ENCODE peak calls at places on chromosome 21, in ten cellular contexts. One of them, this sample, is unnamed.

GRCh38 chr21:35075546-35075945 is 26.4 kb upstream of the RUNX1 start:
- DNase-seq in naive thymus-derived CD8-positive, alpha-beta T cell: no peak
- DNase-seq in GM18507: no peak
- DNase-seq in PC-3: no peak
- DNase-seq in stimulated activated CD8-positive, alpha-beta memory T cell treated with anti-CD3 and anti-CD28 coated beads, Interleukin-4, amount 100 ng/mL, for 1 hour: no peak
- DNase-seq in A172: peak; percentile 93
- DNase-seq in cardiac fibroblast: peak; percentile 54
- DNase-seq in NCI-H460: no peak
- DNase-seq in SJSA1: no peak
- DNase-seq in CD4-positive, alpha-beta T cell: no peak
- DNase-seq in this sample: no peak

GRCh38 chr21:34187935-34188334 is 114.6 kb downstream of the MRPS6 start:
- DNase-seq in naive thymus-derived CD8-positive, alpha-beta T cell: no peak
- DNase-seq in GM18507: no peak
- DNase-seq in PC-3: no peak
- DNase-seq in stimulated activated CD8-positive, alpha-beta memory T cell treated with anti-CD3 and anti-CD28 coated beads, Interleukin-4, amount 100 ng/mL, for 1 hour: no peak
- DNase-seq in A172: no peak
- DNase-seq in cardiac fibroblast: peak; percentile 50
- DNase-seq in NCI-H460: no peak
- DNase-seq in SJSA1: no peak
- DNase-seq in CD4-positive, alpha-beta T cell: no peak
- DNase-seq in this sample: no peak

GRCh38 chr21:32858628-32859027 is 87.1 kb upstream of the PAXBP1 start:
- DNase-seq in naive thymus-derived CD8-positive, alpha-beta T cell: no peak
- DNase-seq in GM18507: no peak
- DNase-seq in PC-3: no peak
- DNase-seq in stimulated activated CD8-positive, alpha-beta memory T cell treated with anti-CD3 and anti-CD28 coated beads, Interleukin-4, amount 100 ng/mL, for 1 hour: no peak
- DNase-seq in A172: no peak
- DNase-seq in cardiac fibroblast: no peak
- DNase-seq in NCI-H460: no peak
- DNase-seq in SJSA1: no peak
- DNase-seq in CD4-positive, alpha-beta T cell: no peak
- DNase-seq in this sample: no peak

GRCh38 chr21:16587671-16588379 is 858.0 kb downstream of the USP25 start:
- DNase-seq in naive thymus-derived CD8-positive, alpha-beta T cell: no peak
- DNase-seq in GM18507: no peak
- DNase-seq in PC-3: peak; percentile 59
- DNase-seq in stimulated activated CD8-positive, alpha-beta memory T cell treated with anti-CD3 and anti-CD28 coated beads, Interleukin-4, amount 100 ng/mL, for 1 hour: no peak
- DNase-seq in A172: peak; percentile 19
- DNase-seq in cardiac fibroblast: peak; percentile 83
- DNase-seq in NCI-H460: no peak
- DNase-seq in SJSA1: no peak
- DNase-seq in CD4-positive, alpha-beta T cell: no peak
- DNase-seq in this sample: no peak

GRCh38 chr21:16913010-16913409 is 599.8 kb upstream of the CXADR start:
- DNase-seq in naive thymus-derived CD8-positive, alpha-beta T cell: no peak
- DNase-seq in GM18507: no peak
- DNase-seq in PC-3: no peak
- DNase-seq in stimulated activated CD8-positive, alpha-beta memory T cell treated with anti-CD3 and anti-CD28 coated beads, Interleukin-4, amount 100 ng/mL, for 1 hour: no peak
- DNase-seq in A172: peak; percentile 8
- DNase-seq in cardiac fibroblast: no peak
- DNase-seq in NCI-H460: no peak
- DNase-seq in SJSA1: peak; percentile 12
- DNase-seq in CD4-positive, alpha-beta T cell: no peak
- DNase-seq in this sample: no peak

GRCh38 chr21:29610960-29611359 is 312.2 kb downstream of the BACH1 start:
- DNase-seq in naive thymus-derived CD8-positive, alpha-beta T cell: no peak
- DNase-seq in GM18507: no peak
- DNase-seq in PC-3: no peak
- DNase-seq in stimulated activated CD8-positive, alpha-beta memory T cell treated with anti-CD3 and anti-CD28 coated beads, Interleukin-4, amount 100 ng/mL, for 1 hour: no peak
- DNase-seq in A172: no peak
- DNase-seq in cardiac fibroblast: peak; percentile 37
- DNase-seq in NCI-H460: no peak
- DNase-seq in SJSA1: no peak
- DNase-seq in CD4-positive, alpha-beta T cell: no peak
- DNase-seq in this sample: no peak

GRCh38 chr21:39095681-39096080 is 87.6 kb downstream of the PSMG1 start:
- DNase-seq in naive thymus-derived CD8-positive, alpha-beta T cell: no peak
- DNase-seq in GM18507: no peak
- DNase-seq in PC-3: no peak
- DNase-seq in stimulated activated CD8-positive, alpha-beta memory T cell treated with anti-CD3 and anti-CD28 coated beads, Interleukin-4, amount 100 ng/mL, for 1 hour: no peak
- DNase-seq in A172: no peak
- DNase-seq in cardiac fibroblast: no peak
- DNase-seq in NCI-H460: no peak
- DNase-seq in SJSA1: no peak
- DNase-seq in CD4-positive, alpha-beta T cell: no peak
- DNase-seq in this sample: no peak

GRCh38 chr21:44919111-44919912 is 1.4 kb downstream of the ITGB2 start:
- DNase-seq in naive thymus-derived CD8-positive, alpha-beta T cell: no peak
- DNase-seq in GM18507: no peak
- DNase-seq in PC-3: no peak
- DNase-seq in stimulated activated CD8-positive, alpha-beta memory T cell treated with anti-CD3 and anti-CD28 coated beads, Interleukin-4, amount 100 ng/mL, for 1 hour: no peak
- DNase-seq in A172: no peak
- DNase-seq in cardiac fibroblast: no peak
- DNase-seq in NCI-H460: no peak
- DNase-seq in SJSA1: no peak
- DNase-seq in CD4-positive, alpha-beta T cell: no peak
- DNase-seq in this sample: no peak

GRCh38 chr21:38979271-38980196 is 173.8 kb downstream of the ETS2 start:
- DNase-seq in naive thymus-derived CD8-positive, alpha-beta T cell: no peak
- DNase-seq in GM18507: no peak
- DNase-seq in PC-3: peak; percentile 35
- DNase-seq in stimulated activated CD8-positive, alpha-beta memory T cell treated with anti-CD3 and anti-CD28 coated beads, Interleukin-4, amount 100 ng/mL, for 1 hour: no peak
- DNase-seq in A172: peak; percentile 53
- DNase-seq in cardiac fibroblast: peak; percentile 39
- DNase-seq in NCI-H460: no peak
- DNase-seq in SJSA1: no peak
- DNase-seq in CD4-positive, alpha-beta T cell: no peak
- DNase-seq in this sample: no peak

GRCh38 chr21:24032709-24033232 is 1574.5 kb downstream of the MRPL39 start:
- DNase-seq in naive thymus-derived CD8-positive, alpha-beta T cell: no peak
- DNase-seq in GM18507: no peak
- DNase-seq in PC-3: no peak
- DNase-seq in stimulated activated CD8-positive, alpha-beta memory T cell treated with anti-CD3 and anti-CD28 coated beads, Interleukin-4, amount 100 ng/mL, for 1 hour: no peak
- DNase-seq in A172: no peak
- DNase-seq in cardiac fibroblast: no peak
- DNase-seq in NCI-H460: no peak
- DNase-seq in SJSA1: no peak
- DNase-seq in CD4-positive, alpha-beta T cell: no peak
- DNase-seq in this sample: no peak

GRCh38 chr21:44390886-44391285 is 37.5 kb downstream of the TRPM2 start:
- DNase-seq in naive thymus-derived CD8-positive, alpha-beta T cell: no peak
- DNase-seq in GM18507: no peak
- DNase-seq in PC-3: no peak
- DNase-seq in stimulated activated CD8-positive, alpha-beta memory T cell treated with anti-CD3 and anti-CD28 coated beads, Interleukin-4, amount 100 ng/mL, for 1 hour: no peak
- DNase-seq in A172: no peak
- DNase-seq in cardiac fibroblast: no peak
- DNase-seq in NCI-H460: no peak
- DNase-seq in SJSA1: no peak
- DNase-seq in CD4-positive, alpha-beta T cell: no peak
- DNase-seq in this sample: no peak

GRCh38 chr21:29430581-29430980 is 131.9 kb downstream of the BACH1 start:
- DNase-seq in naive thymus-derived CD8-positive, alpha-beta T cell: no peak
- DNase-seq in GM18507: no peak
- DNase-seq in PC-3: no peak
- DNase-seq in stimulated activated CD8-positive, alpha-beta memory T cell treated with anti-CD3 and anti-CD28 coated beads, Interleukin-4, amount 100 ng/mL, for 1 hour: no peak
- DNase-seq in A172: no peak
- DNase-seq in cardiac fibroblast: no peak
- DNase-seq in NCI-H460: no peak
- DNase-seq in SJSA1: no peak
- DNase-seq in CD4-positive, alpha-beta T cell: no peak
- DNase-seq in this sample: no peak

GRCh38 chr21:43608225-43608624 is 51.1 kb downstream of the HSF2BP start:
- DNase-seq in naive thymus-derived CD8-positive, alpha-beta T cell: no peak
- DNase-seq in GM18507: no peak
- DNase-seq in PC-3: peak; percentile 51
- DNase-seq in stimulated activated CD8-positive, alpha-beta memory T cell treated with anti-CD3 and anti-CD28 coated beads, Interleukin-4, amount 100 ng/mL, for 1 hour: no peak
- DNase-seq in A172: peak; percentile 92
- DNase-seq in cardiac fibroblast: peak; percentile 83
- DNase-seq in NCI-H460: no peak
- DNase-seq in SJSA1: no peak
- DNase-seq in CD4-positive, alpha-beta T cell: no peak
- DNase-seq in this sample: no peak

GRCh38 chr21:45846373-45847160 is 135.0 kb upstream of the COL6A1 start:
- DNase-seq in naive thymus-derived CD8-positive, alpha-beta T cell: no peak
- DNase-seq in GM18507: no peak
- DNase-seq in PC-3: no peak
- DNase-seq in stimulated activated CD8-positive, alpha-beta memory T cell treated with anti-CD3 and anti-CD28 coated beads, Interleukin-4, amount 100 ng/mL, for 1 hour: no peak
- DNase-seq in A172: no peak
- DNase-seq in cardiac fibroblast: peak; percentile 72
- DNase-seq in NCI-H460: no peak
- DNase-seq in SJSA1: no peak
- DNase-seq in CD4-positive, alpha-beta T cell: no peak
- DNase-seq in this sample: no peak

GRCh38 chr21:25507522-25507921 is 99.8 kb downstream of the MRPL39 start:
- DNase-seq in naive thymus-derived CD8-positive, alpha-beta T cell: no peak
- DNase-seq in GM18507: no peak
- DNase-seq in PC-3: peak; percentile 46
- DNase-seq in stimulated activated CD8-positive, alpha-beta memory T cell treated with anti-CD3 and anti-CD28 coated beads, Interleukin-4, amount 100 ng/mL, for 1 hour: no peak
- DNase-seq in A172: no peak
- DNase-seq in cardiac fibroblast: no peak
- DNase-seq in NCI-H460: no peak
- DNase-seq in SJSA1: no peak
- DNase-seq in CD4-positive, alpha-beta T cell: no peak
- DNase-seq in this sample: no peak

GRCh38 chr21:37615962-37616361 is 249.4 kb downstream of the DYRK1A start:
- DNase-seq in naive thymus-derived CD8-positive, alpha-beta T cell: no peak
- DNase-seq in GM18507: no peak
- DNase-seq in PC-3: no peak
- DNase-seq in stimulated activated CD8-positive, alpha-beta memory T cell treated with anti-CD3 and anti-CD28 coated beads, Interleukin-4, amount 100 ng/mL, for 1 hour: no peak
- DNase-seq in A172: no peak
- DNase-seq in cardiac fibroblast: no peak
- DNase-seq in NCI-H460: no peak
- DNase-seq in SJSA1: no peak
- DNase-seq in CD4-positive, alpha-beta T cell: no peak
- DNase-seq in this sample: no peak